ENCODE peak calls at places on chromosomes 3 and 15, in eight cellular contexts. G is prostate gland; B is GM23248; M is breast epithelium; Q is heart right ventricle; V is CD4-positive, alpha-beta T cell; F is colonic mucosa; I is Peyer's patch. Y is an unnamed sample.

GRCh38 chr15:99536422-99537033 is 29.3 kb upstream of the MEF2A start:
- DNase-seq in G (no peak), B (peak), M (peak), Q (peak), V (no peak), F (no peak), I (no peak), Y (peak)

GRCh38 chr3:189944285-189945145 is 176.2 kb downstream of the P3H2 start:
- DNase-seq in G (peak), B (no peak), M (no peak), Q (no peak), V (no peak), F (peak), I (no peak), Y (no peak)

GRCh38 chr15:55993804-55994539 is 560 bp upstream of the NEDD4 start:
- DNase-seq in G (no peak), B (peak), M (no peak), Q (no peak), V (no peak), F (no peak), I (no peak), Y (no peak)

GRCh38 chr3:155890671-155891190 is 20.3 kb downstream of the GMPS start:
- DNase-seq in G (no peak), B (peak), M (no peak), Q (no peak), V (no peak), F (no peak), I (no peak), Y (no peak)

GRCh38 chr3:114384558-114384903 is 90.7 kb downstream of the TIGIT start:
- DNase-seq in G (no peak), B (peak), M (no peak), Q (no peak), V (no peak), F (no peak), I (no peak), Y (no peak)

GRCh38 chr3:159236306-159236705 is 434.5 kb downstream of the MFSD1 start:
- DNase-seq in G (no peak), B (peak), M (no peak), Q (no peak), V (no peak), F (no peak), I (no peak), Y (no peak)

GRCh38 chr3:112056451-112056929 is 22.0 kb downstream of the TMPRSS7 start:
- DNase-seq in G (no peak), B (peak), M (no peak), Q (no peak), V (no peak), F (no peak), I (no peak), Y (no peak)

GRCh38 chr3:58117561-58118305 is 93.0 kb downstream of the DNASE1L3 start:
- DNase-seq in G (no peak), B (peak), M (no peak), Q (no peak), V (no peak), F (peak), I (no peak), Y (peak)

GRCh38 chr15:43518073-43518761 is 809 bp downstream of the MAP1A start:
- DNase-seq in G (no peak), B (peak), M (no peak), Q (no peak), V (no peak), F (no peak), I (no peak), Y (no peak)

GRCh38 chr15:79475312-79475711 is 43.2 kb downstream of the MINAR1 start:
- DNase-seq in G (no peak), B (peak), M (no peak), Q (no peak), V (no peak), F (no peak), I (no peak), Y (no peak)

GRCh38 chr3:111864821-111865656 is 6.0 kb downstream of the PHLDB2 start:
- DNase-seq in G (no peak), B (peak), M (no peak), Q (no peak), V (no peak), F (no peak), I (no peak), Y (no peak)

GRCh38 chr3:96488708-96489107 is 325.7 kb upstream of the EPHA6 start:
- DNase-seq in G (no peak), B (no peak), M (no peak), Q (no peak), V (no peak), F (no peak), I (no peak), Y (no peak)

GRCh38 chr3:64977308-64978100 is 289.7 kb upstream of the ADAMTS9 start:
- DNase-seq in G (no peak), B (peak), M (no peak), Q (no peak), V (no peak), F (no peak), I (no peak), Y (no peak)

GRCh38 chr3:87002346-87002745 is 11.4 kb upstream of the VGLL3 start:
- DNase-seq in G (no peak), B (no peak), M (no peak), Q (no peak), V (no peak), F (no peak), I (no peak), Y (no peak)

GRCh38 chr3:102336130-102336529 is 98.7 kb upstream of the ZPLD1 start:
- DNase-seq in G (no peak), B (no peak), M (no peak), Q (no peak), V (no peak), F (no peak), I (no peak), Y (no peak)

GRCh38 chr15:50065264-50065663 is 53.8 kb downstream of the ATP8B4 start:
- DNase-seq in G (no peak), B (no peak), M (no peak), Q (no peak), V (no peak), F (no peak), I (no peak), Y (no peak)

GRCh38 chr3:50158747-50159146 is 3.6 kb downstream of the SEMA3F start:
- DNase-seq in G (no peak), B (no peak), M (no peak), Q (no peak), V (no peak), F (no peak), I (no peak), Y (no peak)

GRCh38 chr3:50155891-50156290 is 767 bp downstream of the SEMA3F start:
- DNase-seq in G (no peak), B (no peak), M (no peak), Q (no peak), V (no peak), F (no peak), I (no peak), Y (no peak)

GRCh38 chr3:50156991-50157493 is 1.9 kb downstream of the SEMA3F start:
- DNase-seq in G (peak), B (peak), M (no peak), Q (no peak), V (no peak), F (peak), I (peak), Y (no peak)

GRCh38 chr3:50156549-50156948 is 1.4 kb downstream of the SEMA3F start:
- DNase-seq in G (no peak), B (no peak), M (no peak), Q (no peak), V (no peak), F (no peak), I (no peak), Y (no peak)

DNA sequence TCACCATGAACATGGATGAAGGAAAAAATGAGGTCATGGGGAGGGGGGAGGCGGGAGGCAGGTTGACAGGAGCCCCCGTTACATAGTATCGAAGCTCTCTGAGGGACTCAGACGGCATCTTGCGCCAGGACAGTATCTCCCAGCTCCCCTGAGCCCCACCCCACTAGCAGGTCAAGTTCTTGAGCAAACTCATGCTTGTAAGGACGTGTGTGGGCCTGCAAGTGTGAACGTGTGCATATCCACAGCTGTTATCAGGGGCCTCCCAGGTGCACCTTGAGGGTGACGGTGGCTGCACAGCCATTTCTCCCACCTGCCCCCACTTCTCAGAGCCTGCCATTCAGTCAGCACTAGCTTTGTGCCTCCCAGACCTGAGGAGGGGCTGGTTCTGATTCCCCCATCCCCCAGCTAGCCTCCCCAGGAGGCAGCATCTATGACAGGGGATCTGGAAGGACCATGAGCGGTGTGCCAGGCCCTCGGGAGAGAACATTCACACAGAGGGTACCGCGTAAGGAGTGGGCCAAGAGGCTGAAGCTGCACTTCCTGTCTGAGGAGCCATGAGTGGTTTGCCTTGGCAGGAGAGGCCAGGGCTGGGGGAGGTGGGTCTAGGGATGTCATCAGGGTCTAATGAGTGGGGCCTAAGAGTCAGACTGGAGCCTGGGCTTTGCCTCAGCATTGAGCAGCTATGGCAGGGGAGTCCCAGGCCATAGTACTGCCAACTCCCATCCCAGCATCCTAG is 2.9 kb downstream of the SEMA3F start:
- DNase-seq in G (peak), B (peak), M (no peak), Q (no peak), V (no peak), F (no peak), I (no peak), Y (no peak)
- H3K27ac ChIP-seq in G (peak), B (no peak), M (peak), Q (peak), V (no peak), F (no peak), I (no peak), Y (no peak)

GRCh38 chr15:78057803-78058202 is 19.7 kb downstream of the TBC1D2B start:
- DNase-seq in G (no peak), B (no peak), M (no peak), Q (no peak), V (no peak), F (no peak), I (no peak), Y (no peak)
- H3K27ac ChIP-seq in G (no peak), B (no peak), M (peak), Q (no peak), V (peak), F (no peak), I (peak), Y (no peak)

DNA sequence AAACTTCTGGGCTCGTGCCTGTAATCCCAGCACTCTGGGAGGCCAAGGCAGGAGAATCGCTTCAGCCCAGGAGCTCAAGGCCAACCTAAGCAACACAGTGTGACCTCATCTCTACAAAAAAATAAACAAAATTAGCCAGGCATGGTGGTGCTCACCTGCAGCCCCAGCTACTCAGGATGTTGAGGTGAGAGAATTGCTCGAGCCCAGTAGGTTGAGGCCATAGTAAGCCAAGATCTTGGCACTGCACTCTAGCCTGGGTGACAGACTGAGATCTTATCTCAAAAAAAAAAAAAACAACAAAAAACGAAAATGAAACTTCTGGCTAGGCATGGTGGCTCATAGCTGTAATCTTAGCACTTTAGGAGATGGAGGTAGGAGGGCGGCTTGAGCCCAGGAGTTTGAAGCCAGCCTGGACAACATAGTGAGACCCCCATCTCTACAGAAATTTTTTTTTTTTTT is 53.7 kb downstream of the PIK3CB start:
- DNase-seq in G (no peak), B (no peak), M (no peak), Q (no peak), V (peak), F (no peak), I (no peak), Y (no peak)
- H3K27ac ChIP-seq in G (no peak), B (no peak), M (no peak), Q (no peak), V (peak), F (no peak), I (no peak), Y (no peak)

GRCh38 chr15:57100136-57100539 is 181.7 kb downstream of the TCF12 start:
- DNase-seq in G (no peak), B (no peak), M (no peak), Q (no peak), V (no peak), F (no peak), I (no peak), Y (no peak)
- H3K27ac ChIP-seq in G (no peak), B (no peak), M (no peak), Q (no peak), V (no peak), F (no peak), I (no peak), Y (no peak)

DNA sequence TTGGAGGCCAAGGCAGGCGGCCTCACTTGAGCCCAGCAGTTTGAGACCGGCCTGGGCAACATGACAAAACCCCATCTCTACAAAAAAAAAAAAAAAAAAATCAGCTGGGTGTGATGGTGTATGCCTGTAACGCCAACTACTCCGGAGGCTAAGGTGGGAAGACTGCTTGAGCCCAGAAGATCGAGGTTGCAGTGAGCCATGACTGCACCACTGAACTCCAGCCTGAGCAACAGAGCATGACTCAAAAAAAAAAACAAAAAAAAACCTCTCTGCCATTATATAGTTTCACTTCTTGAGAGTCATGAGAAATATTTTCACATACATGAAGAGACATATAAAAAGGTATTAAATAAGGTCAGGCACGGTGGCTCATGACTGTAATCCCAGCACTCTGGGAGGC is 45.9 kb upstream of the CP start:
- DNase-seq in G (no peak), B (no peak), M (no peak), Q (no peak), V (no peak), F (no peak), I (no peak), Y (no peak)
- H3K27ac ChIP-seq in G (no peak), B (no peak), M (no peak), Q (no peak), V (no peak), F (no peak), I (no peak), Y (no peak)

GRCh38 chr15:64697911-64698369 is 77.4 kb downstream of the RBPMS2 start:
- DNase-seq in G (no peak), B (peak), M (peak), Q (no peak), V (no peak), F (no peak), I (no peak), Y (peak)

GRCh38 chr15:64694816-64695215 is 80.6 kb downstream of the RBPMS2 start:
- DNase-seq in G (no peak), B (no peak), M (no peak), Q (no peak), V (no peak), F (no peak), I (no peak), Y (peak)

GRCh38 chr15:64693134-64693533 is 82.3 kb downstream of the RBPMS2 start:
- DNase-seq in G (peak), B (peak), M (peak), Q (no peak), V (no peak), F (no peak), I (no peak), Y (peak)

GRCh38 chr15:64692166-64692565 is 83.2 kb downstream of the RBPMS2 start:
- DNase-seq in G (no peak), B (no peak), M (peak), Q (no peak), V (no peak), F (no peak), I (no peak), Y (peak)

DNA sequence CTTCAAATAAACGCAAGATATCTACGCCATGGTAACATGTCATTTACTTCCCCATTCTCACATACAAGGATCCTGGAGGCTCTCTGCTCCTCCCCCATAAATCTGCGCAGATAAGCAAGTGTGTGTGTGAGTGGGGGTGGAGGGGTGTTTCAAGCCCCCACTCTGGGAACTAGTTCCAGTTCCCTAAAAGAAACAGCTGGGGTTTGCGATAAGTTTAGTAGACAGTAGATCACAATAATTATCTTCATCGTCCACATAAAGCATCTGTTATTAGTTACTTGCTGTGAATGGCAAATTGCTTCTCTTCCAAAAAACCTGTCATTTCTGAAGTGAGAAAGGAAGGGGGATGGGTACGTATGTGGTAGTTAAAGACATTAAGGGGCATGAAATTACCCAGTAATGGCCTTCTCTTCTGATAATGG is 79.8 kb downstream of the RBPMS2 start:
- DNase-seq in G (no peak), B (no peak), M (no peak), Q (no peak), V (no peak), F (peak), I (no peak), Y (peak)
- H3K27ac ChIP-seq in G (peak), B (no peak), M (no peak), Q (peak), V (no peak), F (peak), I (no peak), Y (no peak)

GRCh38 chr15:74748322-74748946 is at the start of gene CYP1A2:
- DNase-seq in G (no peak), B (no peak), M (no peak), Q (no peak), V (no peak), F (no peak), I (no peak), Y (peak)
- H3K27ac ChIP-seq in G (no peak), B (no peak), M (no peak), Q (no peak), V (no peak), F (no peak), I (no peak), Y (no peak)

Y was measured in aorta.